ENCODE peak calls at places on chromosome 10, in six cellular contexts. One of them, this sample, is unnamed.

GRCh38 chr10:17590969-17591645 is 26.1 kb downstream of the HACD1 start:
- DNase-seq in lung: no peak
- DNase-seq in uterus: no peak
- DNase-seq in WERI-Rb-1: no peak
- DNase-seq in heart right ventricle: no peak
- DNase-seq in thoracic aorta: no peak
- DNase-seq in this sample: no peak

GRCh38 chr10:90652519-90652918 is 205.3 kb downstream of the HTR7 start:
- DNase-seq in lung: no peak
- DNase-seq in uterus: no peak
- DNase-seq in WERI-Rb-1: peak
- DNase-seq in heart right ventricle: no peak
- DNase-seq in thoracic aorta: no peak
- DNase-seq in this sample: no peak

GRCh38 chr10:4256971-4257370 is 472.0 kb upstream of the KLF6 start:
- DNase-seq in lung: no peak
- DNase-seq in uterus: no peak
- DNase-seq in WERI-Rb-1: no peak
- DNase-seq in heart right ventricle: no peak
- DNase-seq in thoracic aorta: no peak
- DNase-seq in this sample: no peak

GRCh38 chr10:33880291-33880690 is 545.8 kb upstream of the NRP1 start:
- DNase-seq in lung: no peak
- DNase-seq in uterus: no peak
- DNase-seq in WERI-Rb-1: no peak
- DNase-seq in heart right ventricle: no peak
- DNase-seq in thoracic aorta: no peak
- DNase-seq in this sample: no peak

GRCh38 chr10:108850138-108850854 is 1073.0 kb downstream of the XPNPEP1 start:
- DNase-seq in lung: no peak
- DNase-seq in uterus: no peak
- DNase-seq in WERI-Rb-1: no peak
- DNase-seq in heart right ventricle: no peak
- DNase-seq in thoracic aorta: no peak
- DNase-seq in this sample: no peak

GRCh38 chr10:14571866-14572507 is 202.7 kb downstream of the FAM107B start:
- DNase-seq in lung: peak
- DNase-seq in uterus: no peak
- DNase-seq in WERI-Rb-1: no peak
- DNase-seq in heart right ventricle: no peak
- DNase-seq in thoracic aorta: peak
- DNase-seq in this sample: no peak

GRCh38 chr10:119496282-119496681 is 46.2 kb downstream of the RGS10 start:
- DNase-seq in lung: no peak
- DNase-seq in uterus: no peak
- DNase-seq in WERI-Rb-1: no peak
- DNase-seq in heart right ventricle: no peak
- DNase-seq in thoracic aorta: no peak
- DNase-seq in this sample: no peak

GRCh38 chr10:61943699-61944444 is 42.4 kb downstream of the ARID5B start:
- DNase-seq in lung: no peak
- DNase-seq in uterus: no peak
- DNase-seq in WERI-Rb-1: no peak
- DNase-seq in heart right ventricle: no peak
- DNase-seq in thoracic aorta: no peak
- DNase-seq in this sample: no peak

GRCh38 chr10:1123198-1123597 is 67.0 kb downstream of the WDR37 start:
- DNase-seq in lung: no peak
- DNase-seq in uterus: no peak
- DNase-seq in WERI-Rb-1: no peak
- DNase-seq in heart right ventricle: no peak
- DNase-seq in thoracic aorta: no peak
- DNase-seq in this sample: no peak

GRCh38 chr10:84160663-84161362 is 12.8 kb upstream of the GPR15LG start:
- DNase-seq in lung: no peak
- DNase-seq in uterus: no peak
- DNase-seq in WERI-Rb-1: no peak
- DNase-seq in heart right ventricle: no peak
- DNase-seq in thoracic aorta: no peak
- DNase-seq in this sample: no peak
- TF ChIP-seq CTCF in lung: no peak
- TF ChIP-seq CTCF in uterus: no peak
- TF ChIP-seq CTCF in WERI-Rb-1: no peak
- TF ChIP-seq CTCF in heart right ventricle: no peak
- TF ChIP-seq CTCF in thoracic aorta: no peak
- TF ChIP-seq CTCF in this sample: no peak

GRCh38 chr10:76017026-76017732 is 585.8 kb downstream of the LRMDA start:
- DNase-seq in lung: no peak
- DNase-seq in uterus: no peak
- DNase-seq in WERI-Rb-1: no peak
- DNase-seq in heart right ventricle: no peak
- DNase-seq in thoracic aorta: no peak
- DNase-seq in this sample: no peak
- H3K27ac ChIP-seq in lung: no peak
- H3K27ac ChIP-seq in uterus: no peak
- H3K27ac ChIP-seq in WERI-Rb-1: no peak
- H3K27ac ChIP-seq in heart right ventricle: no peak
- H3K27ac ChIP-seq in thoracic aorta: no peak
- H3K27ac ChIP-seq in this sample: no peak

GRCh38 chr10:37972396-37972795 is 4.1 kb downstream of the ZNF25 start:
- DNase-seq in lung: no peak
- DNase-seq in uterus: no peak
- DNase-seq in WERI-Rb-1: no peak
- DNase-seq in heart right ventricle: no peak
- DNase-seq in thoracic aorta: no peak
- DNase-seq in this sample: no peak

GRCh38 chr10:37975407-37975991 is 948 bp downstream of the ZNF25 start:
- DNase-seq in lung: no peak
- DNase-seq in uterus: no peak
- DNase-seq in WERI-Rb-1: no peak
- DNase-seq in heart right ventricle: no peak
- DNase-seq in thoracic aorta: no peak
- DNase-seq in this sample: no peak

GRCh38 chr10:37976091-37976879 is at the start of gene ZNF25:
- DNase-seq in lung: peak
- DNase-seq in uterus: peak
- DNase-seq in WERI-Rb-1: peak
- DNase-seq in heart right ventricle: peak
- DNase-seq in thoracic aorta: peak
- DNase-seq in this sample: peak

DNA sequence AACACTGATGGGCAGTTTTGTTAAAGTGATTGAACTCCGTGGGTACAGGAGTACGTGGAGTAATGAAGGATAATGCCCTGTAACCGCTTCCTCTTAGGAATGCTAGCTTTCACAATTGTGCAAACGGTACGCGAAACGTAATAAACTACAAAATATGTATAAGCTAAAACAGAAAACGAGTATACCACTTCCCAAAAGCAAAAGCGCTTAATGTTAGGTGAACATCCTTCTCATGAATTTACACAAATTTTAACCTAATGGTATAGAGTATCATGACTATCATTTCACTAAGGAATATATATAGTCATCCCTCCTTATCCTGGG is 395 bp upstream of the ZNF25 start:
- DNase-seq in lung: no peak
- DNase-seq in uterus: no peak
- DNase-seq in WERI-Rb-1: no peak
- DNase-seq in heart right ventricle: no peak
- DNase-seq in thoracic aorta: no peak
- DNase-seq in this sample: no peak
- TF ChIP-seq CTCF in lung: no peak
- TF ChIP-seq CTCF in uterus: no peak
- TF ChIP-seq CTCF in WERI-Rb-1: no peak
- TF ChIP-seq CTCF in heart right ventricle: no peak
- TF ChIP-seq CTCF in thoracic aorta: no peak
- TF ChIP-seq CTCF in this sample: peak

GRCh38 chr10:79239275-79239779 is 107.9 kb upstream of the PPIF start:
- DNase-seq in lung: no peak
- DNase-seq in uterus: no peak
- DNase-seq in WERI-Rb-1: no peak
- DNase-seq in heart right ventricle: no peak
- DNase-seq in thoracic aorta: no peak
- DNase-seq in this sample: peak
- H3K27ac ChIP-seq in lung: peak
- H3K27ac ChIP-seq in uterus: peak
- H3K27ac ChIP-seq in WERI-Rb-1: no peak
- H3K27ac ChIP-seq in heart right ventricle: peak
- H3K27ac ChIP-seq in thoracic aorta: no peak
- H3K27ac ChIP-seq in this sample: peak

GRCh38 chr10:111999205-111999914 is 184.2 kb downstream of the GPAM start:
- DNase-seq in lung: no peak
- DNase-seq in uterus: no peak
- DNase-seq in WERI-Rb-1: no peak
- DNase-seq in heart right ventricle: no peak
- DNase-seq in thoracic aorta: no peak
- DNase-seq in this sample: no peak
- TF ChIP-seq CTCF in lung: no peak
- TF ChIP-seq CTCF in uterus: no peak
- TF ChIP-seq CTCF in WERI-Rb-1: no peak
- TF ChIP-seq CTCF in heart right ventricle: no peak
- TF ChIP-seq CTCF in thoracic aorta: no peak
- TF ChIP-seq CTCF in this sample: no peak

DNA sequence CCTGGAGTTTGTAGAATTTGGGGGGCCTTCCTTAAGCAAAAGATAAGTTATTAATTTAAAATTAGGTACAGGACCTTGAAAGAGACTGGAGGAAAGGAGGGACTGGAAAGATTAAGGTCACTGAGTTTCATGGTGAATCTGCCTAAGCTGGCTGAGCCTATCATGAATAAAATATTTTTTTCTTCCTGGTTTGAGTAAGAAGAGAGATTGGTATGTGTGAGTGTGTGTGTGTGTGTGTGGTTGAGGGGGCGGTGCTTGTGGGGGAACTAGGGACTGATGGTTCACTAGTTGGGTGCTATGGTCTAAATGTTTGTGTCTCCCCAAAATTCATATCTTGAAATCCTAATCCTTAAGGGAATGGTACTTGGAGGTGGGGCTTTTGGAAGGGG is 142.5 kb upstream of the PRKCQ start:
- DNase-seq in lung: no peak
- DNase-seq in uterus: no peak
- DNase-seq in WERI-Rb-1: no peak
- DNase-seq in heart right ventricle: no peak
- DNase-seq in thoracic aorta: no peak
- DNase-seq in this sample: no peak
- H3K27ac ChIP-seq in lung: no peak
- H3K27ac ChIP-seq in uterus: peak
- H3K27ac ChIP-seq in WERI-Rb-1: no peak
- H3K27ac ChIP-seq in heart right ventricle: peak
- H3K27ac ChIP-seq in thoracic aorta: no peak
- H3K27ac ChIP-seq in this sample: peak